ENCODE peak calls at places on chromosome 4, in seven cellular contexts. I, F, H, W, P, R and Y are unnamed samples.
A peak's percentile ranks its signal among the peaks of the same experiment; 100 is the strongest.

GRCh38 chr4:76208005-76208765 is 5.4 kb downstream of the SCARB2 start:
- DNase-seq in I (no peak), F (peak; percentile 67), H (peak; percentile 74), W (peak; percentile 86), P (peak; percentile 77), R (peak; percentile 97), Y (peak; percentile 81)

GRCh38 chr4:6183740-6184139 is 16.6 kb downstream of the JAKMIP1 start:
- DNase-seq in I (no peak), F (no peak), H (no peak), W (no peak), P (no peak), R (no peak), Y (no peak)

GRCh38 chr4:83947811-83948210 is 411.9 kb downstream of the GPAT3 start:
- DNase-seq in I (no peak), F (no peak), H (no peak), W (no peak), P (no peak), R (no peak), Y (no peak)

GRCh38 chr4:113616443-113616842 is 145.1 kb downstream of the CAMK2D start:
- DNase-seq in I (no peak), F (no peak), H (no peak), W (no peak), P (no peak), R (no peak), Y (no peak)

GRCh38 chr4:67160409-67160808 is 384.9 kb downstream of the CENPC start:
- DNase-seq in I (no peak), F (no peak), H (no peak), W (no peak), P (no peak), R (no peak), Y (no peak)

GRCh38 chr4:28744066-28744465 is 1883.4 kb downstream of the STIM2 start:
- DNase-seq in I (no peak), F (no peak), H (no peak), W (no peak), P (no peak), R (no peak), Y (no peak)

GRCh38 chr4:24763631-24764302 is 31.6 kb upstream of the SOD3 start:
- DNase-seq in I (no peak), F (peak; percentile 37), H (no peak), W (no peak), P (no peak), R (no peak), Y (no peak)

GRCh38 chr4:138616775-138617174 is 374.6 kb upstream of the SLC7A11 start:
- DNase-seq in I (no peak), F (no peak), H (no peak), W (no peak), P (no peak), R (no peak), Y (no peak)

GRCh38 chr4:67684839-67685531 is 16.0 kb downstream of the UBA6 start:
- DNase-seq in I (no peak), F (no peak), H (no peak), W (no peak), P (no peak), R (no peak), Y (no peak)

GRCh38 chr4:184016742-184017668 is 111.9 kb downstream of the STOX2 start:
- DNase-seq in I (no peak), F (no peak), H (no peak), W (no peak), P (no peak), R (no peak), Y (no peak)

GRCh38 chr4:182975806-182976205 is 58.6 kb upstream of the DCTD start:
- DNase-seq in I (no peak), F (no peak), H (no peak), W (no peak), P (no peak), R (peak; percentile 95), Y (no peak)

GRCh38 chr4:168883513-168883912 is 126.5 kb downstream of the CBR4 start:
- DNase-seq in I (no peak), F (no peak), H (no peak), W (no peak), P (no peak), R (no peak), Y (no peak)

GRCh38 chr4:154743683-154744340 is at the start of gene LRAT:
- DNase-seq in I (no peak), F (peak; percentile 53), H (peak; percentile 70), W (peak; percentile 79), P (peak; percentile 92), R (no peak), Y (peak; percentile 57)

GRCh38 chr4:70746179-70746839 is 24.5 kb downstream of the RUFY3 start:
- DNase-seq in I (no peak), F (no peak), H (no peak), W (no peak), P (no peak), R (no peak), Y (no peak)

GRCh38 chr4:3075652-3075981 is 1.1 kb downstream of the HTT start:
- DNase-seq in I (no peak), F (no peak), H (no peak), W (no peak), P (no peak), R (no peak), Y (no peak)

GRCh38 chr4:3074078-3074845 is at the start of the genes HTT and HTT-AS:
- DNase-seq in I (peak; percentile 91), F (peak; percentile 93), H (peak; percentile 98), W (peak; percentile 98), P (peak; percentile 99), R (peak; percentile 97), Y (peak; percentile 99)

GRCh38 chr4:3073158-3074077 is 920 bp downstream of the HTT-AS start:
- DNase-seq in I (no peak), F (peak; percentile 28), H (no peak), W (no peak), P (no peak), R (no peak), Y (peak; percentile 54)

GRCh38 chr4:3077796-3078195 is 3.3 kb downstream of the HTT start:
- DNase-seq in I (no peak), F (no peak), H (no peak), W (no peak), P (no peak), R (no peak), Y (no peak)

DNA sequence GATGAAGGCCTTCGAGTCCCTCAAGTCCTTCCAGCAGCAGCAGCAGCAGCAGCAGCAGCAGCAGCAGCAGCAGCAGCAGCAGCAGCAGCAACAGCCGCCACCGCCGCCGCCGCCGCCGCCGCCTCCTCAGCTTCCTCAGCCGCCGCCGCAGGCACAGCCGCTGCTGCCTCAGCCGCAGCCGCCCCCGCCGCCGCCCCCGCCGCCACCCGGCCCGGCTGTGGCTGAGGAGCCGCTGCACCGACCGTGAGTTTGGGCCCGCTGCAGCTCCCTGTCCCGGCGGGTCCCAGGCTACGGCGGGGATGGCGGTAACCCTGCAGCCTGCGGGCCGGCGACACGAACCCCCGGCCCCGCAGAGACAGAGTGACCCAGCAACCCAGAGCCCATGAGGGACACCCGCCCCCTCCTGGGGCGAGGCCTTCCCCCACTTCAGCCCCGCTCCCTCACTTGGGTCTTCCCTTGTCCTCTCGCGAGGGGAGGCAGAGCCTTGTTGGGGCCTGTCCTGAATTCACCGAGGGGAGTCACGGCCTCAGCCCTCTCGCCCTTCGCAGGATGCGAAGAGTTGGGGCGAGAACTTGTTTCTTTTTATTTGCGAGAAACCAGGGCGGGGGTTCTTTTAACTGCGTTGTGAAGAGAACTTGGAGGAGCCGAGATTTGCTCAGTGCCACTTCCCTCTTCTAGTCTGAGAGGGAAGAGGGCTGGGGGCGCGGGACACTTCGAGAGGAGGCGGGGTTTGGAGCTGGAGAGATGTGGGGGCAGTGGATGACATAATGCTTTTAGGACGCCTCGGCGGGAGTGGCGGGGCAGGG is 568 bp downstream of the HTT start:
- DNase-seq in I (no peak), F (peak; percentile 65), H (peak; percentile 42), W (no peak), P (peak; percentile 76), R (peak; percentile 85), Y (peak; percentile 67)
- TF ChIP-seq POLR2A in I (no peak), F (no peak), H (no peak), W (peak; percentile 28), P (no peak), R (no peak), Y (peak; percentile 32)

GRCh38 chr4:146033149-146033548 is 94.5 kb upstream of the ZNF827 start:
- DNase-seq in I (no peak), F (no peak), H (peak; percentile 74), W (no peak), P (peak; percentile 61), R (no peak), Y (no peak)
- H3K4me1 ChIP-seq in I (peaks cover 20% of the 10 kb centered on the region), F (no peaks in the 10 kb centered on the region), H (peaks cover 9% of the 10 kb centered on the region), W (no peaks in the 10 kb centered on the region), P (no peaks in the 10 kb centered on the region), R (no peaks in the 10 kb centered on the region), Y (no peaks in the 10 kb centered on the region)

DNA sequence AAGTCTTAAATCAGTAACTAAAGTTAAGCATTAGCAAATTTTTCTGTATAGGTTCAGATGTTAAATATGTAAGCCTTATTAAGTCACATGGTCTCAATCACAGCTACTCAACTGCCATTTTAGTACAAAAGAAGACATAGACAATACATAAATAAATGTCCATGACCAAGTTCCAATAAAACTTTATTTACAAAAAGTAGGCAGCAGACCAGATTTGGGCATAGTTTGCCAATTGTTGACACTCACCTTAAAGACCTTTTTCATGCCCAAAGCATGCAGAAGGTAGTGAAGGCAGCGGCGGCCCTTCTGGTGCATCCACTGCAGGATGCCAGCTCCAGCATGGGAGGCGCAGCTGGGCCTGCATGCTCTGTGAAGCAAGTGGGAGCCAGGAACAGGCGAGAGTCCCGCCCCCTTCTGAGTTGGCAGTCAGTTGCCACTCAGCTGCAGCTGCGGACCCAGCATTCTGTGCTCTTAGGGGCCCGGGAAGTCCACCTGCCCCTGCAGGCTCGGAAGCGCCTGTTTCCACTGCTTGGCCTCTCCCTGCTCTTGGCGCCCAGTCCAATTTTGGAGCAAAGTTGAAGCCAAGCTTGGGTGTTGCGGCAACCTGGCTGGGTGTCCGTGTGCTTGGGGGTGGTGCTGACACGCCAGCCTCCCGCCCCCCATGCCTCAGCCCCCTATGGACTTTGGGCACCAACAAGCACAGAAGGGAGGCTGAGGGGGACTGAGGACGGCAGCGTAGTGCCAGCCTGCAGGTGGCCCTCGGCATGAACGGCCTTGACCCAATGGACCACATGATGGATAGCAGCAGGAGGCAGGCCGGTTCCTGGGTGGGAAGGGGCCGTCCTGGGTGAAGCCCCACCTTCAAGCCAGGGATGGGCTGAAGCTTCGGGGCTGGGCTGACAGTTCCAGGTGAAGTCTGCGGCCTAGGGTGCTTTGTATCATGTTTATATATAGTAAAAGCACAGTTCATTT is 42.4 kb upstream of the PABPC4L start:
- DNase-seq in I (no peak), F (no peak), H (no peak), W (peak; percentile 70), P (no peak), R (no peak), Y (no peak)
- H3K27ac ChIP-seq in I (no peak overlapping the region), F (no peak overlapping the region), H (no peak overlapping the region), W (no peak overlapping the region), P (no peak overlapping the region), R (no peak overlapping the region), Y (no peak overlapping the region)

DNA sequence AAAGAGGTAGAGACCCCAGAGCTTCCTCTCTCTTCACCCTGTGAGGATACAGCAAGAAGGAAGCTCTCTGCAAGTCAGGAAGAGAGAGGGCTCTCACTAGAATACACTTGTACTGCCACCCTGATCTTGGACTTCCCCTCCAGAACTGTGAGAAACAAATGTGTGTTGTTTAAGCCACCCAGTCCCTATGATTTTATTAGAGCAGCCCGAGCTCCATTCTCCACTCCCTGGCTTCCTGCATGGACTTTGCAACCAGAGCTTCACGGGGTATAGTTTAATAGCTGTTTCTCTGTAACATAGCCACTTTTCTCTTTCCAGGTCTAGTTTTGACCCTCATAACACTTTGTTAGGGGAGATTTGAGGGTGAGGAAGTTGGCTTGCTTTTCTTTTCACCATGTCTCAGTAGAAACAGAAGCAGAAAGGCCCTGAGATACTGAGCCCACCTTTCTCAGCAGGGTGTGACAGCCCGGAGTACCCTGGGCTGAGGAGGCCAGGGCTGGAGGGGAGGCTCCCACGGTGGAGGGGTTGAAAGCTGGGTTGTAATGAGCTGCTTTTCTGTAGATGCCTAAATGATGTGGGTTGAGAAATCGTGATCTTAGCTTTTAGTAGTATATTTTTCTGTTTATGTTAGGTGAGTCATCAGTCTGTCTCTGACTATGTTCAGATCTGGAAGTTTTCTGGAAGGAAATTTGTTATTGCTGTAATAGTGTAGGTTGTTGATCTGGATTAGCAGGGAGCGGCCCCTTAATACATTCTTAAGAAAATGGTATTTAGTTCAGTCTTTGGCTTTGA is 118.6 kb downstream of the PTTG2 start:
- DNase-seq in I (no peak), F (no peak), H (no peak), W (no peak), P (no peak), R (peak; percentile 81), Y (no peak)
- TF ChIP-seq POLR2A in I (no peak), F (no peak), H (no peak), W (no peak), P (no peak), R (no peak), Y (no peak)